ENCODE peak calls at places on chromosomes 11 and 22, in nine cellular contexts. U is adrenal gland, L is neural progenitor cell, Q is HL-60, E is HCT116, V is H1, R is MG63, S is cardiac muscle cell, Z is fibroblast of lung. G is an unnamed sample.

GRCh38 chr11:62539238-62539925 is 7.2 kb downstream of the AHNAK start:
- DNase-seq in U (peak; percentile 73), L (peak; percentile 7), Q (peak; percentile 31), E (no peak), V (peak; percentile 45), R (peak; percentile 97), S (peak; percentile 92), Z (peak; percentile 91), G (peak; percentile 73)

GRCh38 chr11:103326070-103326794 is 217.0 kb downstream of the DYNC2H1 start:
- DNase-seq in U (peak; percentile 73), L (peak; percentile 69), Q (peak; percentile 71), E (peak; percentile 58), V (peak; percentile 65), R (peak; percentile 5), S (peak; percentile 89), Z (peak; percentile 83), G (peak; percentile 42)

GRCh38 chr22:49334976-49335375 is 492.7 kb downstream of the BRD1 start:
- DNase-seq in U (no peak), L (no peak), Q (no peak), E (no peak), V (peak; percentile 37), R (no peak), S (no peak), Z (no peak), G (no peak)

GRCh38 chr22:19218541-19219233 is 40.2 kb upstream of the SLC25A1 start:
- DNase-seq in U (no peak), L (no peak), Q (no peak), E (no peak), V (no peak), R (no peak), S (no peak), Z (no peak), G (no peak)

GRCh38 chr11:33207408-33207985 is 46.2 kb upstream of the CSTF3 start:
- DNase-seq in U (no peak), L (no peak), Q (no peak), E (no peak), V (no peak), R (no peak), S (peak; percentile 76), Z (no peak), G (peak; percentile 42)

GRCh38 chr11:12397953-12398352 is 20.6 kb downstream of the PARVA start:
- DNase-seq in U (peak; percentile 40), L (no peak), Q (no peak), E (no peak), V (no peak), R (peak; percentile 80), S (peak; percentile 96), Z (peak; percentile 98), G (peak; percentile 62)

GRCh38 chr22:50604623-50605348 is 4.2 kb downstream of the MAPK8IP2 start:
- DNase-seq in U (no peak), L (no peak), Q (no peak), E (no peak), V (no peak), R (no peak), S (no peak), Z (no peak), G (no peak)

GRCh38 chr11:9787981-9788521 is 124.2 kb downstream of the SWAP70 start:
- DNase-seq in U (no peak), L (no peak), Q (peak; percentile 79), E (no peak), V (no peak), R (peak; percentile 95), S (peak; percentile 97), Z (peak; percentile 89), G (no peak)

GRCh38 chr22:40128989-40129388 is 48.7 kb upstream of the TNRC6B start:
- DNase-seq in U (no peak), L (no peak), Q (no peak), E (no peak), V (no peak), R (no peak), S (no peak), Z (peak; percentile 2), G (peak; percentile 30)

GRCh38 chr11:10275714-10276113 is 18.3 kb downstream of the SBF2 start:
- DNase-seq in U (no peak), L (no peak), Q (no peak), E (no peak), V (no peak), R (no peak), S (no peak), Z (no peak), G (no peak)

GRCh38 chr11:87878373-87878779 is 296.9 kb downstream of the RAB38 start:
- DNase-seq in U (peak; percentile 21), L (peak; percentile 50), Q (no peak), E (peak; percentile 21), V (no peak), R (no peak), S (peak; percentile 67), Z (peak; percentile 67), G (no peak)

GRCh38 chr11:115774756-115775155 is 270.5 kb upstream of the CADM1 start:
- DNase-seq in U (no peak), L (no peak), Q (no peak), E (no peak), V (no peak), R (no peak), S (no peak), Z (no peak), G (no peak)

GRCh38 chr22:31637938-31638618 is 23.9 kb downstream of the PISD start:
- DNase-seq in U (no peak), L (no peak), Q (peak; percentile 96), E (no peak), V (no peak), R (no peak), S (peak; percentile 54), Z (no peak), G (no peak)

DNA sequence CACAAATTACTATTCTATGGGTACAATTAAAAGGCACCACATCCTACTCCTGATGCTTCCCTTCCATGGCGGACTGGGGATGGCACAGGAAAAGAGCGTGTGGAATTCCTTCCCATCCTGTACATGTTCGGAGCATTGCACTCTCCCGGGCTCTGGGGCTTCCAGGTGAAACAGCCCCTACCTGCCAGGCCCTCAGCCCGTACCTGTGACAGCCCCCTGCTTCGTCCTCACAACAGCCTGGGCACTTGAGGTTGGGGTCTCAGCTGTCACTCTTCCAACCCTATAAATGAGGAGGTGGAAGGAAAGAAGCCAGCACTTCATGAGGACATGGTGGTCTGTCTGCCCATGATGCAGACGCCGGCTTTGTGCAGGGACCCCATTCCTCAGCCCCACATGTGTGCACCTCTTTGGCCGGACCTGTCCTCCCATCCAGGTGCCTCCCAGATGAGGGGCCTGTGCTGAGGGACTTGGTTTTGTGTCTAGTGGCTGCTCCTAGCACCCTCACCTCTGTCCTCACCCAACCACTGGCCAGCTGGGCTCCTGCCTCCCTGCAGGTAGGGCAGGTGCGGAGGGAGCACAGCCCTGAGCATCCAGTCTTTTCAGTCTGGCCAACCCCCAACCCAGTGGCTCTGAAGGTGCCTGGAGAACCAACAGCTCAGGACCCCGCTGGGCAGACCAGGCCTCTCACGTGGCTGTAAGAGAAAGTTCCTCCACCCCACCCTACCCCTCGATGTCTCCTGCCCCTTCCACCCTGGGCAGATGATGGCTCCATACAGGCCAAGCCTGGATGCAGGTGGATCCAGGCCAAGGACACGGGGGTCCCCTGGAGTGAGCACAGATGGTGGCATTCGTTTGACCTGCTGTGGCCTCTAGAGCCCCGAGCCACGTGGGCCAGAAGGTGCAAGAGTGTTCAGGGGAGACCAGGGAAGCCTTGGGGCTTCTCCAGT is 23.4 kb upstream of the WNT7B start:
- DNase-seq in U (no peak), L (no peak), Q (no peak), E (no peak), V (no peak), R (no peak), S (no peak), Z (no peak), G (no peak)
- H3K27me3 ChIP-seq in U (no peaks in the 10 kb centered on the region), L (no peaks in the 10 kb centered on the region), Q (no peaks in the 10 kb centered on the region), E (no peaks in the 10 kb centered on the region), V (no peaks in the 10 kb centered on the region), R (no peaks in the 10 kb centered on the region), S (peaks cover 2% of the 10 kb centered on the region), Z (no peaks in the 10 kb centered on the region), G (no peaks in the 10 kb centered on the region)

GRCh38 chr11:1238767-1239595 is 16.1 kb downstream of the MUC5B start:
- DNase-seq in U (no peak), L (peak; percentile 86), Q (no peak), E (no peak), V (peak; percentile 71), R (no peak), S (no peak), Z (no peak), G (no peak)
- H3K27me3 ChIP-seq in U (no peaks in the 10 kb centered on the region), L (no peaks in the 10 kb centered on the region), Q (no peaks in the 10 kb centered on the region), E (no peaks in the 10 kb centered on the region), V (no peaks in the 10 kb centered on the region), R (no peaks in the 10 kb centered on the region), S (no peaks in the 10 kb centered on the region), Z (no peaks in the 10 kb centered on the region), G (no peaks in the 10 kb centered on the region)

GRCh38 chr11:70073881-70074371 is 4.2 kb upstream of the ANO1 start:
- DNase-seq in U (no peak), L (no peak), Q (no peak), E (no peak), V (no peak), R (peak; percentile 56), S (peak; percentile 51), Z (no peak), G (peak; percentile 75)

GRCh38 chr11:70070736-70071135 is 7.4 kb upstream of the ANO1 start:
- DNase-seq in U (no peak), L (no peak), Q (no peak), E (no peak), V (peak; percentile 23), R (no peak), S (no peak), Z (no peak), G (peak; percentile 1)

GRCh38 chr11:70071996-70072395 is 6.1 kb upstream of the ANO1 start:
- DNase-seq in U (no peak), L (no peak), Q (no peak), E (no peak), V (no peak), R (no peak), S (no peak), Z (no peak), G (no peak)

GRCh38 chr11:70073188-70073817 is 4.8 kb upstream of the ANO1 start:
- DNase-seq in U (no peak), L (peak; percentile 62), Q (no peak), E (no peak), V (peak; percentile 58), R (peak; percentile 20), S (peak; percentile 6), Z (peak; percentile 69), G (no peak)

GRCh38 chr11:70072471-70073187 is 5.5 kb upstream of the ANO1 start:
- DNase-seq in U (no peak), L (no peak), Q (no peak), E (no peak), V (peak; percentile 44), R (no peak), S (peak; percentile 16), Z (no peak), G (peak; percentile 61)
- H3K27me3 ChIP-seq in U (peaks cover 17% of the 10 kb centered on the region), L (peaks cover 75% of the 10 kb centered on the region), Q (peaks cover 31% of the 10 kb centered on the region), E (no peaks in the 10 kb centered on the region), V (peaks cover 37% of the 10 kb centered on the region), R (no peaks in the 10 kb centered on the region), S (peaks cover 70% of the 10 kb centered on the region), Z (peaks cover 15% of the 10 kb centered on the region), G (peaks cover 49% of the 10 kb centered on the region)

DNA sequence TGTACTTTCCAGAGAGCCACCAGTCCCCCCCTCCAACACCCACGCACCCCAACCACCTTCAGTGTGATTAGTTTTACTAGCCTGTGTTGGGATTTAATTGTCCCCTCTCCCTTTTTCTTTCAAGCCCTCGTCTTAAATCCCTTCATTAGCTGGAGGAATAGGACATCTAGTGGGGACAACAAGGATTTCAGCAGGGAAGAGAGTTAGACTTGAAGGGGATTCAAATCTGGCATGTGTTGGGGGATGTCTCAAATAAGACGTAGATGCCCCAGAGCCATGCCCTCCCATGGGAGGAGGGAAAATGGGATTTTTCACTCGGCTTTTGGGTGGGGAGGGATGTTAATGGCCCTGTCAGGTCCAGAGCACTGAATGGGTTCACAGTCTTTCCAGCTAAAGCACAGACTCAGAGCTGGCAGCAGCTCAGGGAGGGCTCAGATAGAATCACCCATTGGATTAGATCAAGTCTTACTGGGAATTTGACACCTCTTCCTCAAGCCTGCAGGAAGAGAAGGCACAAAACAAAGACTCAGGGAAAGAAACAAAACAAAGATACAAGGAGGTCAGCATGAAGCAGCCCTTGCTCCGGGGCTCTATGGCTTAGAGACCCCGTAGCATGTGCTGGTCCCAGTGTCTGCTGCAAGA is 10.7 kb downstream of the INS start:
- DNase-seq in U (no peak), L (peak; percentile 86), Q (no peak), E (peak; percentile 62), V (no peak), R (no peak), S (peak; percentile 71), Z (peak; percentile 78), G (no peak)
- H3K27me3 ChIP-seq in U (peaks cover 16% of the 10 kb centered on the region), L (peaks cover 41% of the 10 kb centered on the region), Q (peaks cover 59% of the 10 kb centered on the region), E (no peaks in the 10 kb centered on the region), V (peaks cover 48% of the 10 kb centered on the region), R (peaks cover 33% of the 10 kb centered on the region), S (peaks cover 38% of the 10 kb centered on the region), Z (peaks cover 12% of the 10 kb centered on the region), G (peaks cover 57% of the 10 kb centered on the region)

G was measured in heart right ventricle.